ENCODE peak calls at places on chromosomes 7 and 10, in nine cellular contexts. H, W, U, D, E, Y, Q, Z and P are unnamed samples.

GRCh38 chr10:122331615-122332446 is 42.7 kb upstream of the PLEKHA1 start:
- DNase-seq in H (no peak), W (no peak), U (no peak), D (peak), E (no peak), Y (no peak), Q (no peak), Z (no peak), P (peak)

GRCh38 chr10:62046522-62047239 is 145.2 kb downstream of the ARID5B start:
- DNase-seq in H (no peak), W (peak), U (no peak), D (no peak), E (no peak), Y (peak), Q (peak), Z (no peak), P (peak)

GRCh38 chr10:114632869-114633715 is 25.0 kb downstream of the ABLIM1 start:
- DNase-seq in H (no peak), W (no peak), U (peak), D (no peak), E (peak), Y (no peak), Q (peak), Z (no peak), P (peak)

GRCh38 chr10:117597216-117597615 is 54.7 kb downstream of the EMX2 start:
- DNase-seq in H (no peak), W (no peak), U (no peak), D (no peak), E (peak), Y (no peak), Q (no peak), Z (no peak), P (no peak)

GRCh38 chr7:91850455-91850854 is 30.0 kb downstream of the MTERF1 start:
- DNase-seq in H (no peak), W (peak), U (no peak), D (no peak), E (no peak), Y (no peak), Q (no peak), Z (no peak), P (peak)

GRCh38 chr7:139798221-139798620 is 20.4 kb upstream of the HIPK2 start:
- DNase-seq in H (no peak), W (peak), U (no peak), D (peak), E (no peak), Y (peak), Q (no peak), Z (no peak), P (no peak)

GRCh38 chr10:130141878-130142277 is 5.7 kb downstream of the GLRX3 start:
- DNase-seq in H (no peak), W (no peak), U (no peak), D (no peak), E (no peak), Y (peak), Q (no peak), Z (no peak), P (no peak)

GRCh38 chr10:86673827-86674581 is 5.7 kb downstream of the LDB3 start:
- DNase-seq in H (no peak), W (no peak), U (no peak), D (no peak), E (no peak), Y (no peak), Q (no peak), Z (no peak), P (no peak)

GRCh38 chr10:26468691-26469090 is 30.6 kb downstream of the APBB1IP start:
- DNase-seq in H (no peak), W (no peak), U (no peak), D (no peak), E (no peak), Y (peak), Q (no peak), Z (peak), P (no peak)

GRCh38 chr10:28793482-28793881 is 116.2 kb downstream of the BAMBI start:
- DNase-seq in H (no peak), W (no peak), U (no peak), D (peak), E (no peak), Y (no peak), Q (no peak), Z (no peak), P (no peak)

GRCh38 chr10:113131611-113132330 is 181.7 kb downstream of the TCF7L2 start:
- DNase-seq in H (no peak), W (no peak), U (peak), D (no peak), E (peak), Y (no peak), Q (no peak), Z (no peak), P (no peak)

GRCh38 chr7:100856871-100857282 is 4.4 kb downstream of the SLC12A9 start:
- DNase-seq in H (no peak), W (no peak), U (no peak), D (no peak), E (no peak), Y (no peak), Q (no peak), Z (no peak), P (no peak)

GRCh38 chr10:15791816-15792524 is 68.3 kb downstream of the MINDY3 start:
- DNase-seq in H (no peak), W (no peak), U (no peak), D (no peak), E (peak), Y (no peak), Q (peak), Z (no peak), P (no peak)

GRCh38 chr10:83603708-83604107 is 535.6 kb upstream of the GHITM start:
- DNase-seq in H (no peak), W (no peak), U (no peak), D (no peak), E (no peak), Y (no peak), Q (no peak), Z (no peak), P (peak)

GRCh38 chr7:108581655-108582491 is 12.2 kb downstream of the DNAJB9 start:
- DNase-seq in H (no peak), W (no peak), U (no peak), D (no peak), E (no peak), Y (no peak), Q (no peak), Z (no peak), P (no peak)

GRCh38 chr10:34205452-34205851 is 609.6 kb downstream of the PARD3 start:
- DNase-seq in H (no peak), W (no peak), U (no peak), D (no peak), E (no peak), Y (no peak), Q (no peak), Z (peak), P (no peak)

GRCh38 chr10:117716896-117717295 is 174.3 kb downstream of the EMX2 start:
- DNase-seq in H (no peak), W (no peak), U (no peak), D (no peak), E (no peak), Y (no peak), Q (no peak), Z (no peak), P (no peak)

GRCh38 chr10:123093489-123093888 is 42.3 kb upstream of the HMX3 start:
- DNase-seq in H (no peak), W (no peak), U (no peak), D (no peak), E (no peak), Y (no peak), Q (no peak), Z (no peak), P (no peak)

GRCh38 chr7:144454256-144455039 is 51.0 kb upstream of the NOBOX start:
- DNase-seq in H (no peak), W (no peak), U (no peak), D (no peak), E (no peak), Y (no peak), Q (no peak), Z (no peak), P (no peak)

GRCh38 chr10:15369642-15370211 is 1.4 kb downstream of the FAM171A1 start:
- DNase-seq in H (no peak), W (no peak), U (no peak), D (peak), E (no peak), Y (no peak), Q (no peak), Z (no peak), P (no peak)

GRCh38 chr7:123727071-123727837 is 21.5 kb downstream of the WASL start:
- DNase-seq in H (no peak), W (no peak), U (peak), D (no peak), E (peak), Y (no peak), Q (no peak), Z (no peak), P (peak)

GRCh38 chr7:82114237-82114636 is 329.3 kb downstream of the CACNA2D1 start:
- DNase-seq in H (no peak), W (no peak), U (no peak), D (no peak), E (no peak), Y (no peak), Q (no peak), Z (no peak), P (no peak)
- TF ChIP-seq CTCF in H (no peak), W (no peak), U (no peak), D (no peak), E (no peak), Y (no peak), Q (no peak), Z (no peak), P (no peak)

DNA sequence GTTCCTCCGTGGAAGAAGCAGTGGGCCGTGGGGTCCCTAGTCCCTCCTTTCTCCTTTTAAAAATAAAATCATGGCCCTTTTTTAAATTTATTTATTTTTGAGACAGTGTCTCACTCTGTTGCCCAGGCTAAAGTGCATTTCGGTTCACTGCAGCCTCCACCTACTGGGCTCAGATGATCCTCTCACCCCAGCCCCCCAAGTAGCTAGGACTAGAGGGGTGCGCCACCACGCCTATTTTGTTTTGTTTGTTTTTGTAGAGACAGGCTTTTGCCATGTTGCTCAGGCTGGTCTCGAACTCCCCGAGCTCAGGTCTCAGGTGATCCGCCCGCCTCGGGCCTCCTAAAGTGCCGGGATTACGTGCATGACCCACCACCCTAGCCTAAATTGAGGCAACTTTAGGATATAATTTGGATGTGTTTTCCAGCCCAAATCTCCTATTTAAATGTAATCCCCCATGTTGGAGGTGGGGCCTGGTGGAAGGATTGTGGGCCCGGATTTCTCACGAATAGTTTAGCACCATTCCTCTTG is 796 bp downstream of the ZNF736 start:
- DNase-seq in H (no peak), W (no peak), U (no peak), D (no peak), E (no peak), Y (peak), Q (no peak), Z (peak), P (no peak)
- TF ChIP-seq CTCF in H (no peak), W (no peak), U (no peak), D (no peak), E (no peak), Y (no peak), Q (no peak), Z (no peak), P (no peak)

GRCh38 chr10:74738985-74739567 is 87.3 kb upstream of the KAT6B start:
- DNase-seq in H (peak), W (no peak), U (no peak), D (peak), E (no peak), Y (peak), Q (no peak), Z (peak), P (no peak)
- TF ChIP-seq CTCF in H (no peak), W (peak), U (peak), D (no peak), E (no peak), Y (peak), Q (peak), Z (peak), P (peak)

GRCh38 chr10:31709028-31709427 is 219.6 kb downstream of the ARHGAP12 start:
- DNase-seq in H (no peak), W (no peak), U (no peak), D (no peak), E (no peak), Y (no peak), Q (no peak), Z (no peak), P (no peak)
- TF ChIP-seq CTCF in H (no peak), W (peak), U (peak), D (no peak), E (peak), Y (no peak), Q (no peak), Z (no peak), P (no peak)

GRCh38 chr7:49638166-49638565 is 135.3 kb upstream of the VWC2 start:
- DNase-seq in H (no peak), W (no peak), U (no peak), D (no peak), E (no peak), Y (peak), Q (no peak), Z (no peak), P (no peak)
- TF ChIP-seq CTCF in H (peak), W (no peak), U (no peak), D (no peak), E (no peak), Y (peak), Q (no peak), Z (peak), P (no peak)

DNA sequence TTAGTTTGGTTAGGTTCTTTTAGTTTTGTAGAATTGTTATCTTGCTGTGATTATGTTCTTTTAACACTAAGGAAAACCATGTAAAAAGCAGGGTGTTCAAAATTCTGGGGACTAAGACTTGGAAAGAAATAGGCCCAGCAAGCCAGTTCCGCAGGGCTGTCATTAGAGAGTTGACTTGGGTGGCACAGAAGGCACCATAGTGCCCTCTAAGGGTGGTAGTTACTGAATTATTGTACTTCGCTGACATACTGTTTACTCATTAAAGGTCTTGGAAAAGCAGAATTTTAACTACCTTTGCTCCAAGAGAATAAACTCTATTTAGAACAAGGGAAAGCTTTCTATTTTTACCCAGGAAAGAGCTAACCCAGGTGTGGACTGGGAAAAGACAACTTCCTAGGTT is 86.5 kb downstream of the OTUD1 start:
- DNase-seq in H (no peak), W (no peak), U (no peak), D (peak), E (no peak), Y (peak), Q (no peak), Z (no peak), P (no peak)
- TF ChIP-seq CTCF in H (no peak), W (peak), U (peak), D (peak), E (peak), Y (peak), Q (peak), Z (peak), P (peak)

DNA sequence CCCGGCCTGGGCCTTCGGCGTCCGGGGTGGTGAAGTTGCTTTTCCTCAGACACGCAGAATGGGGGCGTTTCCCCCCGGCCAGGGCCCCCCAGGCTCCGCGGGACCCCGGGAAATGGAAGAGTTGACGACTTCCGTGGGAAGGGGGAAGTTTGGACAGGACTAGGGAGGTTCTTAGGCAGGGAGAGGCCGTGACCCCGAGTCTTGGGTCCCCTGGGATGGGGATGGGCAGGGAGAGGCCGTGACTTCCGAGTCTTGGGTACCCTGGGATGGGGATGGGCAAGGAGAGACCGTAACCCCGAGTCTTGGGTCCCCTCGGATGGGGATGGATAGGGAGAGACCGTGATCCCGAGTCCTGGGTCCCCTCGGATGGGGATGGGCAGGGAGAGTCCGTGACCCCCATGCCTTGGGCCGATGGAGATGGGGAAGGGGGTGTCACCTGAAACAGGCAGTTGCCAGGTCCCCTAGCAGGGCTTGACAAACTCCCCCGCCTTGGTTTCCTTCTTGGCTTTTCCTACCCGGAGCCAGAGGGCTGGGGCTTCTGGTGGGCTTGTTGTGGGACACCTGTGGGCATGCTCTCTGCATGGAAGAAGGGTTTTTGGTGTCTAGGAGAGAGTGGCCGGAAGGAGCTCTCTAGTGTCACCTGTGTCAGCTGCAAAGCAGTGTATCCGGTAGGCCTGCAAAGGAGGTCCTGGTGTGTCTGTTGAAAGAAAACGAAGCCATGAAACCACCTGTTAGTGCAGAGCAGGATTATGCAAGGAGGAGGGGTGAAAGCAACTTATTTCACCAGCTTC is 1.1 kb downstream of the TRRAP start:
- DNase-seq in H (no peak), W (no peak), U (no peak), D (peak), E (no peak), Y (peak), Q (no peak), Z (peak), P (no peak)
- TF ChIP-seq CTCF in H (peak), W (peak), U (no peak), D (no peak), E (peak), Y (peak), Q (no peak), Z (peak), P (peak)

DNA sequence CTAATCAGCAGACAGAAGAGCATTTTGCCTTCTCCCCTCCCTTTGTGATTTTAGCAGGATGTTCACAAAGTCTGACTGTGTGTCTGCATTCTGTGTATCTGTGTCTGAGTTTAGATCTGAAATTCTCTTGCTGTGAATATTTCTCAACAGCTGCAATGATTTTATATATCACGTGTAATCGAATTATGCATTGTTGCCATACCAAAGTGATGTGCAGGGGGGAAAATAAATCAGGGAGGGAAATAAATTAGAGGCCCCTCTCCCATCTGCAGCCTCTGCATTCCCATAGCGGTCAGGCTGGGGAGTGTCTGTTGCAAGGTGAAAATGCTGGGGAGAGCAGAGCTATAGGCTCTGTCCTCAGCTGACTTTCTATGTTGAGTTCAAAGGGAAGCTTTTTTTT is 209.0 kb downstream of the LRMDA start:
- DNase-seq in H (no peak), W (no peak), U (no peak), D (no peak), E (no peak), Y (no peak), Q (no peak), Z (no peak), P (no peak)
- TF ChIP-seq CTCF in H (no peak), W (no peak), U (no peak), D (no peak), E (no peak), Y (no peak), Q (no peak), Z (no peak), P (no peak)

DNA sequence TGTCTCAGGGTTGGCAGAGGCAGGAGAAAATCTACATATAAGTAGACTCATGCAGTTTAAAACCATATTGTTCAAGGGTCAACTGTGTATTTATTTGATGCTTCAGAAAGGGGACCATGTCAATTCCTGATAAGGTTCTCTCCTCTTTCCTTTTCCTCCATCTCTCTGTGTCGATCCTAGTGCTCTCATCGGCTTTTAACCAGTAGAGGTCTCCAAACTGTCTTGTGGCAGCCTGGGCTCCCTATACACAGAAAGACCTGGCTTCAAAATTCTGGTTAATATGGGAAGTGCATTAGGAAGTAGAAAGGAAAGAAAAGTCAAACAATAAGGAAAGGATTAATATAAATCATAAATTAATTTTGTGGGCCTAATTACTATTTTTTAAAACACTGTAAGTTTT is 304.4 kb upstream of the C7orf33 start:
- DNase-seq in H (peak), W (no peak), U (no peak), D (no peak), E (no peak), Y (peak), Q (no peak), Z (no peak), P (no peak)
- TF ChIP-seq CTCF in H (no peak), W (peak), U (no peak), D (peak), E (no peak), Y (peak), Q (no peak), Z (peak), P (peak)